ENCODE peak calls at places on chromosomes 13 and 19, in seven cellular contexts. R is cardiac muscle cell; C is body of pancreas; O is IMR-90; S is tibial artery; H is CD8-positive, alpha-beta T cell; X is left lung. J is an unnamed sample.
A peak's percentile ranks its signal among the peaks of the same experiment; 100 is the strongest.

GRCh38 chr19:33440241-33440640 is 66.7 kb downstream of the CEBPG start:
- DNase-seq in S (no peak), H (no peak), R (no peak), C (no peak), X (no peak), O (no peak), J (no peak)

GRCh38 chr13:112181336-112182051 is 114.5 kb downstream of the SOX1 start:
- DNase-seq in O (no peak), C (no peak), S (no peak), H (no peak), X (no peak), R (no peak), J (no peak)

GRCh38 chr13:79287994-79288795 is 117.9 kb downstream of the RBM26 start:
- DNase-seq in S (no peak), R (no peak), X (no peak), H (no peak), O (no peak), C (no peak), J (no peak)

GRCh38 chr13:43611631-43612416 is 174.9 kb downstream of the ENOX1 start:
- DNase-seq in C (no peak), R (no peak), H (no peak), S (no peak), X (no peak), O (no peak), J (no peak)

GRCh38 chr13:90968510-90968909 is 379.0 kb upstream of the MIR17HG start:
- DNase-seq in H (no peak), O (no peak), X (no peak), C (peak; percentile 28), R (peak; percentile 58), S (no peak), J (no peak)

GRCh38 chr13:48542581-48543341 is 9.9 kb upstream of the RCBTB2 start:
- DNase-seq in S (peak; percentile 78), C (peak; percentile 60), R (peak; percentile 74), H (no peak), O (peak; percentile 16), X (peak; percentile 57), J (peak; percentile 61)

GRCh38 chr13:41652735-41653361 is 195.5 kb downstream of the RGCC start:
- DNase-seq in R (peak; percentile 14), C (peak; percentile 36), X (no peak), H (peak; percentile 24), O (peak; percentile 79), S (no peak), J (no peak)

GRCh38 chr19:3163230-3163886 is 15.2 kb upstream of the S1PR4 start:
- DNase-seq in X (peak; percentile 72), O (peak; percentile 43), H (peak; percentile 62), S (peak; percentile 69), C (peak; percentile 58), R (peak; percentile 82), J (peak; percentile 77)

GRCh38 chr19:5968431-5969373 is 9.2 kb downstream of the RANBP3 start:
- DNase-seq in C (peak; percentile 90), O (no peak), R (no peak), H (no peak), S (no peak), X (peak; percentile 74), J (no peak)

GRCh38 chr13:58843567-58843966 is 1212.0 kb downstream of the PCDH17 start:
- DNase-seq in C (no peak), S (no peak), X (no peak), O (no peak), R (no peak), H (no peak), J (no peak)

GRCh38 chr19:6135367-6135766 is at the start of gene ACSBG2:
- DNase-seq in X (no peak), S (no peak), R (no peak), C (no peak), O (no peak), H (no peak), J (no peak)

GRCh38 chr19:38070573-38070972 is 153.4 kb downstream of the DPF1 start:
- DNase-seq in S (no peak), C (no peak), O (peak; percentile 88), H (no peak), R (no peak), X (no peak), J (no peak)

GRCh38 chr13:75872970-75873369 is 236.8 kb downstream of the LMO7 start:
- DNase-seq in X (no peak), H (no peak), R (no peak), S (no peak), O (no peak), C (no peak), J (no peak)

GRCh38 chr13:98791611-98792010 is 39.1 kb upstream of the SLC15A1 start:
- DNase-seq in S (no peak), X (no peak), C (no peak), H (no peak), R (no peak), O (no peak), J (no peak)

GRCh38 chr19:55305983-55306562 is 19.1 kb downstream of the TMEM150B start:
- DNase-seq in C (no peak), R (no peak), S (no peak), O (no peak), H (no peak), X (no peak), J (no peak)

GRCh38 chr13:82358284-82358683 is 1524.0 kb downstream of the SLITRK1 start:
- DNase-seq in H (no peak), O (no peak), S (no peak), R (no peak), X (no peak), C (no peak), J (no peak)

GRCh38 chr19:16293133-16294085 is 31.2 kb upstream of the KLF2 start:
- DNase-seq in H (no peak), R (no peak), O (peak; percentile 99), C (peak; percentile 74), S (peak; percentile 92), X (peak; percentile 53), J (peak; percentile 92)

GRCh38 chr13:21309542-21310172 is 133.2 kb downstream of the MRPL57 start:
- DNase-seq in C (no peak), O (no peak), R (no peak), H (no peak), X (no peak), S (no peak), J (no peak)

GRCh38 chr13:59774511-59774911 is 389.2 kb downstream of the DIAPH3 start:
- DNase-seq in O (peak; percentile 77), H (no peak), S (no peak), C (no peak), R (no peak), X (no peak), J (no peak)

GRCh38 chr19:8973501-8974091 is 36.6 kb downstream of the MUC16 start:
- DNase-seq in H (no peak), C (no peak), R (peak; percentile 7), X (no peak), S (no peak), O (no peak), J (no peak)

GRCh38 chr19:16334421-16334820 is 9.8 kb downstream of the KLF2 start:
- DNase-seq in C (no peak), S (no peak), H (no peak), X (no peak), R (no peak), O (no peak), J (no peak)

GRCh38 chr13:36778083-36778671 is 40.8 kb upstream of the RFXAP start:
- DNase-seq in R (no peak), X (no peak), S (no peak), C (no peak), O (peak; percentile 74), H (no peak), J (no peak)
- H3K27ac ChIP-seq in R (no peak overlapping the region), X (no peak overlapping the region), S (no peak overlapping the region), C (no peak overlapping the region), O (peak overlapping the region; percentile 65), H (no peak overlapping the region), J (no peak overlapping the region)

DNA sequence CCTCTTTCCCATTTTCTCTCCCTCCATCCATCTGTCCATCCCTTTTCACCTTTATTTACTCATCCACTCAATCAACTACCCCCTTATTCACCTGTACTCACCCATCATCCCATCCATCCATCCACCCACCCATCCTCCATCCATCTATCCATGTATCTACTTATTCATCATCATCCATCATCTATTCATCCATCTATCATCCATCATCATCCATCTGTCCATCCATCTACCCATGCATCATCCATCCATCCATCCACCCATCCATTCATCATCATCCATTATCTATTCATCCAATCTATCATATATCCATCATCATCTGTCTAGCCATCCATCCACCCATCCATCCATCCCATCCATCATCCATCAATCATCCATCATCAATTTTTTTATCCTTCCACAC is 48.3 kb upstream of the ZNF536 start:
- DNase-seq in S (no peak), C (no peak), X (no peak), O (no peak), R (no peak), H (no peak), J (no peak)
- H3K36me3 ChIP-seq in S (no peaks in the 10 kb centered on the region), C (no peaks in the 10 kb centered on the region), X (no peaks in the 10 kb centered on the region), O (no peaks in the 10 kb centered on the region), R (no peaks in the 10 kb centered on the region), H (no peaks in the 10 kb centered on the region), J (no peaks in the 10 kb centered on the region)

GRCh38 chr13:106795847-106796246 is 227.9 kb upstream of the ARGLU1 start:
- DNase-seq in H (no peak), C (no peak), R (no peak), O (no peak), X (no peak), S (no peak), J (no peak)

GRCh38 chr13:106799731-106800335 is 231.9 kb upstream of the ARGLU1 start:
- DNase-seq in X (no peak), O (no peak), C (no peak), H (no peak), S (no peak), R (no peak), J (no peak)

GRCh38 chr13:106797081-106797640 is 229.2 kb upstream of the ARGLU1 start:
- DNase-seq in X (no peak), S (no peak), O (no peak), R (no peak), H (no peak), C (no peak), J (no peak)

GRCh38 chr13:106794131-106794530 is 226.2 kb upstream of the ARGLU1 start:
- DNase-seq in C (no peak), O (no peak), R (no peak), S (no peak), H (no peak), X (no peak), J (no peak)

DNA sequence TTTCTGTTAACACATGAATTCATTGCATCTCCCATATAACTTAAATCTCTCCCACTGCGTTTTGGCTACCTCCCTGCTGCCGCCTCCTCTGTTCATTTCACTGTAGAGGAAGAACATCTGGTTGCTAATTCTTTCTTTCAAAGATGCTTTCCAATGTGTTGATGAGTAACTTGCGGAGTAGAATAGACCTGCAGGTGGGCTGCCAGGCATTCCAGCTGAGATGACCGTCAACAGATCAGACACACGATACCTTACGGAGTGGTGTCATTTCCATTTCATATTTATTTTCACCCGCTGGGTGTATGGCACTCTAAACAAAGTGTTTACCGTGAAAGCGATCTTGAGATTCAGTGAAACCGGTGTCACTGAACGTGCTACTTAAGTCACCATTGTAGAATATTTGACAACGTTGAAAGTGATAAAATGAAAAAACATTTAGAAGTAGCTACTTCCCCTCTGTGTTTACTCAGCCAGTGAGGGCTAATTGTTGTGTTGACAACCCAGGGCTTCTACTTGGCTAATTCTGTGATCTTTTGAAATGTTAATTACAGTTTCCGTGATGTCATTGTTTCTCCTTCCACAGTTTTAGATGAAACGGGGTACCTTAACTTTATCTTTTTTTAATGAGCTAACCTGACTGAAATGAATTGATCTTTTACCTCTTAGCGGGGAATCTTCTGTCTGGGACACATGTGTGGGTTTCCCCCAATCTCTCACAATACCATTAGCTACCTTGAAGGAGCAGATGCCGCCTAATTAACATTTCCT is 228.5 kb upstream of the ARGLU1 start:
- DNase-seq in X (no peak), C (no peak), S (no peak), R (no peak), H (no peak), O (no peak), J (no peak)
- H3K4me3 ChIP-seq in X (no peak overlapping the region), C (no peak overlapping the region), S (no peak overlapping the region), R (no peak overlapping the region), H (no peak overlapping the region), O (peak overlapping the region; percentile 26), J (no peak overlapping the region)

GRCh38 chr19:18500376-18500775 is 21.5 kb downstream of the ELL start:
- DNase-seq in H (no peak), X (no peak), S (no peak), C (no peak), R (no peak), O (no peak), J (no peak)
- H3K27ac ChIP-seq in H (no peak overlapping the region), X (peak overlapping the region; percentile 95), S (peak overlapping the region; percentile 77), C (peak overlapping the region; percentile 61), R (peak overlapping the region; percentile 17), O (no peak overlapping the region), J (peak overlapping the region; percentile 7)

J was measured in ovary.